ENCODE peak calls at places on chromosomes 13 and 19, in six cellular contexts. One of them, this sample, is unnamed.

GRCh38 chr19:919157-920050 is 2.3 kb downstream of the KISS1R start:
- DNase-seq in cardiac fibroblast: no peak
- DNase-seq in neural progenitor cell: peak
- DNase-seq in transverse colon: no peak
- DNase-seq in HFFc6: no peak
- DNase-seq in IMR-90: no peak
- DNase-seq in this sample: peak

GRCh38 chr13:27006519-27007161 is 165.0 kb downstream of the USP12 start:
- DNase-seq in cardiac fibroblast: peak
- DNase-seq in neural progenitor cell: peak
- DNase-seq in transverse colon: peak
- DNase-seq in HFFc6: peak
- DNase-seq in IMR-90: peak
- DNase-seq in this sample: no peak

GRCh38 chr13:80113714-80114454 is 227.0 kb downstream of the SPRY2 start:
- DNase-seq in cardiac fibroblast: no peak
- DNase-seq in neural progenitor cell: no peak
- DNase-seq in transverse colon: no peak
- DNase-seq in HFFc6: no peak
- DNase-seq in IMR-90: no peak
- DNase-seq in this sample: no peak

GRCh38 chr13:50161052-50161451 is 145.8 kb downstream of the KCNRG start:
- DNase-seq in cardiac fibroblast: peak
- DNase-seq in neural progenitor cell: no peak
- DNase-seq in transverse colon: no peak
- DNase-seq in HFFc6: no peak
- DNase-seq in IMR-90: peak
- DNase-seq in this sample: no peak

GRCh38 chr19:46932346-46932745 is 71.5 kb downstream of the ARHGAP35 start:
- DNase-seq in cardiac fibroblast: peak
- DNase-seq in neural progenitor cell: no peak
- DNase-seq in transverse colon: no peak
- DNase-seq in HFFc6: peak
- DNase-seq in IMR-90: peak
- DNase-seq in this sample: no peak

GRCh38 chr13:110885516-110885915 is 29.4 kb downstream of the ANKRD10 start:
- DNase-seq in cardiac fibroblast: no peak
- DNase-seq in neural progenitor cell: no peak
- DNase-seq in transverse colon: no peak
- DNase-seq in HFFc6: no peak
- DNase-seq in IMR-90: no peak
- DNase-seq in this sample: no peak

GRCh38 chr19:1941146-1942077 is at the start of gene CSNK1G2:
- DNase-seq in cardiac fibroblast: no peak
- DNase-seq in neural progenitor cell: no peak
- DNase-seq in transverse colon: peak
- DNase-seq in HFFc6: no peak
- DNase-seq in IMR-90: no peak
- DNase-seq in this sample: no peak

GRCh38 chr19:18029617-18030338 is 21.8 kb downstream of the ARRDC2 start:
- DNase-seq in cardiac fibroblast: peak
- DNase-seq in neural progenitor cell: no peak
- DNase-seq in transverse colon: peak
- DNase-seq in HFFc6: peak
- DNase-seq in IMR-90: peak
- DNase-seq in this sample: no peak

GRCh38 chr13:100234524-100235136 is 145.7 kb downstream of the PCCA start:
- DNase-seq in cardiac fibroblast: no peak
- DNase-seq in neural progenitor cell: no peak
- DNase-seq in transverse colon: no peak
- DNase-seq in HFFc6: peak
- DNase-seq in IMR-90: peak
- DNase-seq in this sample: no peak

GRCh38 chr13:29805994-29806748 is 44.2 kb downstream of the UBL3 start:
- DNase-seq in cardiac fibroblast: no peak
- DNase-seq in neural progenitor cell: no peak
- DNase-seq in transverse colon: no peak
- DNase-seq in HFFc6: no peak
- DNase-seq in IMR-90: no peak
- DNase-seq in this sample: no peak

GRCh38 chr13:73870970-73871935 is 263.0 kb downstream of the KLF12 start:
- DNase-seq in cardiac fibroblast: peak
- DNase-seq in neural progenitor cell: no peak
- DNase-seq in transverse colon: no peak
- DNase-seq in HFFc6: peak
- DNase-seq in IMR-90: peak
- DNase-seq in this sample: no peak

GRCh38 chr19:57465680-57466381 is 8.9 kb upstream of the VN1R1 start:
- DNase-seq in cardiac fibroblast: peak
- DNase-seq in neural progenitor cell: peak
- DNase-seq in transverse colon: peak
- DNase-seq in HFFc6: peak
- DNase-seq in IMR-90: peak
- DNase-seq in this sample: no peak

GRCh38 chr19:5864725-5865486 is 5.4 kb downstream of the FUT5 start:
- DNase-seq in cardiac fibroblast: no peak
- DNase-seq in neural progenitor cell: no peak
- DNase-seq in transverse colon: no peak
- DNase-seq in HFFc6: no peak
- DNase-seq in IMR-90: no peak
- DNase-seq in this sample: peak

GRCh38 chr13:101785858-101786257 is 333.4 kb downstream of the ITGBL1 start:
- DNase-seq in cardiac fibroblast: peak
- DNase-seq in neural progenitor cell: peak
- DNase-seq in transverse colon: no peak
- DNase-seq in HFFc6: peak
- DNase-seq in IMR-90: peak
- DNase-seq in this sample: no peak
- TF ChIP-seq CTCF in cardiac fibroblast: no peak
- TF ChIP-seq CTCF in neural progenitor cell: peak
- TF ChIP-seq CTCF in transverse colon: no peak
- TF ChIP-seq CTCF in HFFc6: peak
- TF ChIP-seq CTCF in IMR-90: peak
- TF ChIP-seq CTCF in this sample: no peak

GRCh38 chr19:11136400-11137101 is 19.0 kb downstream of the SPC24 start:
- DNase-seq in cardiac fibroblast: no peak
- DNase-seq in neural progenitor cell: no peak
- DNase-seq in transverse colon: no peak
- DNase-seq in HFFc6: no peak
- DNase-seq in IMR-90: no peak
- DNase-seq in this sample: no peak

GRCh38 chr19:11140896-11141295 is 14.7 kb downstream of the SPC24 start:
- DNase-seq in cardiac fibroblast: no peak
- DNase-seq in neural progenitor cell: no peak
- DNase-seq in transverse colon: no peak
- DNase-seq in HFFc6: no peak
- DNase-seq in IMR-90: no peak
- DNase-seq in this sample: no peak

GRCh38 chr19:11138659-11139526 is 16.7 kb downstream of the SPC24 start:
- DNase-seq in cardiac fibroblast: peak
- DNase-seq in neural progenitor cell: peak
- DNase-seq in transverse colon: peak
- DNase-seq in HFFc6: peak
- DNase-seq in IMR-90: peak
- DNase-seq in this sample: no peak

GRCh38 chr19:11141937-11142527 is 13.6 kb downstream of the SPC24 start:
- DNase-seq in cardiac fibroblast: no peak
- DNase-seq in neural progenitor cell: no peak
- DNase-seq in transverse colon: no peak
- DNase-seq in HFFc6: no peak
- DNase-seq in IMR-90: no peak
- DNase-seq in this sample: no peak

GRCh38 chr19:11137542-11138384 is 17.8 kb downstream of the SPC24 start:
- DNase-seq in cardiac fibroblast: peak
- DNase-seq in neural progenitor cell: peak
- DNase-seq in transverse colon: peak
- DNase-seq in HFFc6: peak
- DNase-seq in IMR-90: peak
- DNase-seq in this sample: no peak
- TF ChIP-seq CTCF in cardiac fibroblast: peak
- TF ChIP-seq CTCF in neural progenitor cell: peak
- TF ChIP-seq CTCF in transverse colon: peak
- TF ChIP-seq CTCF in HFFc6: peak
- TF ChIP-seq CTCF in IMR-90: peak
- TF ChIP-seq CTCF in this sample: peak

GRCh38 chr13:20099319-20099718 is 61.5 kb downstream of the GJA3 start:
- DNase-seq in cardiac fibroblast: no peak
- DNase-seq in neural progenitor cell: no peak
- DNase-seq in transverse colon: no peak
- DNase-seq in HFFc6: no peak
- DNase-seq in IMR-90: no peak
- DNase-seq in this sample: no peak
- TF ChIP-seq CTCF in cardiac fibroblast: no peak
- TF ChIP-seq CTCF in neural progenitor cell: no peak
- TF ChIP-seq CTCF in transverse colon: no peak
- TF ChIP-seq CTCF in HFFc6: no peak
- TF ChIP-seq CTCF in IMR-90: no peak
- TF ChIP-seq CTCF in this sample: no peak

DNA sequence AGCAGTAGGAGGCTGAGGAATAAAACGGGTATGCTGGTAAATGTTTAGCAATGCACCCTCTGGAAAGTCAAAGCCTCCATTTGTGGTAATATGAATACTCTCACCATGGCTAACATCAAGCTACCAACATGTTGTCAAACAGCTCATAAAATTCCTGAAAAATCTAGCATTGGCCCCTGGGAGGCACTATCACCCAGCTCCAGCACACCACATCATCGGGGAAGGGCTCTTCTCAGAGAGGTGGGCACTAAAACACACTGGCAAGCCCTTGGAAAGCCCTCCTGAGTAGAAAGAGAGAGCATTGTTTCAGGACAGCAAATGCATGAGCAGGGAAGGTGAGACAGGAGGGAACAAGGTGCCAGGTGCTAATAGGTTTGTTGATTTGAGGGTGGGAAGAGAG is 53.9 kb upstream of the FLT1 start:
- DNase-seq in cardiac fibroblast: no peak
- DNase-seq in neural progenitor cell: peak
- DNase-seq in transverse colon: no peak
- DNase-seq in HFFc6: no peak
- DNase-seq in IMR-90: no peak
- DNase-seq in this sample: no peak
- TF ChIP-seq CTCF in cardiac fibroblast: no peak
- TF ChIP-seq CTCF in neural progenitor cell: peak
- TF ChIP-seq CTCF in transverse colon: no peak
- TF ChIP-seq CTCF in HFFc6: peak
- TF ChIP-seq CTCF in IMR-90: peak
- TF ChIP-seq CTCF in this sample: no peak

GRCh38 chr19:48853483-48853882 is 14.9 kb downstream of the PLEKHA4 start:
- DNase-seq in cardiac fibroblast: no peak
- DNase-seq in neural progenitor cell: no peak
- DNase-seq in transverse colon: no peak
- DNase-seq in HFFc6: no peak
- DNase-seq in IMR-90: no peak
- DNase-seq in this sample: no peak

GRCh38 chr19:48852292-48852691 is 16.0 kb upstream of the HSD17B14 start:
- DNase-seq in cardiac fibroblast: no peak
- DNase-seq in neural progenitor cell: no peak
- DNase-seq in transverse colon: no peak
- DNase-seq in HFFc6: no peak
- DNase-seq in IMR-90: no peak
- DNase-seq in this sample: no peak

GRCh38 chr19:48856921-48857320 is 11.5 kb downstream of the PLEKHA4 start:
- DNase-seq in cardiac fibroblast: no peak
- DNase-seq in neural progenitor cell: no peak
- DNase-seq in transverse colon: no peak
- DNase-seq in HFFc6: peak
- DNase-seq in IMR-90: no peak
- DNase-seq in this sample: no peak

GRCh38 chr19:48858984-48859710 is 9.3 kb downstream of the PLEKHA4 start:
- DNase-seq in cardiac fibroblast: no peak
- DNase-seq in neural progenitor cell: no peak
- DNase-seq in transverse colon: peak
- DNase-seq in HFFc6: no peak
- DNase-seq in IMR-90: no peak
- DNase-seq in this sample: peak

DNA sequence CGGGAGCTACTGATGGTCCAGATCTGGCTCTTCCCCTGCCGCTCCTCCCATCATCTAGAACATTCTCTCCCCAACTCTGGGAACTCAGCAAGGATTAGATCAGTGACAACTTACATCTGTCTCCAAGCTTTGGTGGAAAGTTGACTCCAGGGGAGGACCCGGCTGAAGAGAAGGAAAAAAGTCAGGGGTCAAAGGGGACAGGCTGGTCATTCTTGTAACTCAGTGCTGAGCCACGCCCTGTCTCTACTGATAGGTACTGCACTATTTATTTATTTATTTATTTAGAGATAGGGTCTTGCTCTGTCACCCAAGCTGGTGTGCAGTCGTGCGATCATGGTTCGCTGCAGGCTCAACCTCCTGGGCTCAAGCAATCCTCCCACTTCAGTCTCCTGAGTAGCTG is 14.3 kb downstream of the PLEKHA4 start:
- DNase-seq in cardiac fibroblast: no peak
- DNase-seq in neural progenitor cell: no peak
- DNase-seq in transverse colon: no peak
- DNase-seq in HFFc6: no peak
- DNase-seq in IMR-90: no peak
- DNase-seq in this sample: no peak
- TF ChIP-seq CTCF in cardiac fibroblast: no peak
- TF ChIP-seq CTCF in neural progenitor cell: no peak
- TF ChIP-seq CTCF in transverse colon: no peak
- TF ChIP-seq CTCF in HFFc6: no peak
- TF ChIP-seq CTCF in IMR-90: no peak
- TF ChIP-seq CTCF in this sample: no peak